ENCODE peak calls at places on chromosomes 4 and X, in seven cellular contexts. Z is vagina, V is pancreas, B is AG04449, S is transverse colon, M is lower leg skin, X is fibroblast of lung. H is an unnamed sample.

GRCh38 chr4:38681283-38682066 is 17.5 kb downstream of the KLF3 start:
- DNase-seq in Z (no peak), V (no peak), B (no peak), S (no peak), M (no peak), X (peak), H (no peak)

GRCh38 chrX:37888010-37888409 is 40.6 kb upstream of the DYNLT3 start:
- DNase-seq in Z (no peak), V (no peak), B (no peak), S (no peak), M (no peak), X (no peak), H (no peak)

GRCh38 chr4:105650190-105650589 is 58.3 kb downstream of the INTS12 start:
- DNase-seq in Z (no peak), V (no peak), B (no peak), S (no peak), M (no peak), X (no peak), H (no peak)

GRCh38 chrX:1207496-1208025 is 4.9 kb downstream of the CRLF2 start:
- DNase-seq in Z (no peak), V (no peak), B (no peak), S (no peak), M (peak), X (no peak), H (no peak)

GRCh38 chr4:158446106-158446505 is 75.6 kb upstream of the RXFP1 start:
- DNase-seq in Z (no peak), V (no peak), B (peak), S (no peak), M (no peak), X (peak), H (no peak)

GRCh38 chr4:81304871-81305270 is 89.8 kb upstream of the PRKG2 start:
- DNase-seq in Z (no peak), V (no peak), B (no peak), S (no peak), M (no peak), X (peak), H (no peak)

GRCh38 chr4:15420642-15421041 is 7.2 kb upstream of the C1QTNF7 start:
- DNase-seq in Z (no peak), V (no peak), B (no peak), S (no peak), M (no peak), X (peak), H (peak)

GRCh38 chr4:26803462-26803861 is 57.2 kb upstream of the STIM2 start:
- DNase-seq in Z (no peak), V (no peak), B (no peak), S (no peak), M (no peak), X (no peak), H (no peak)

GRCh38 chrX:56786889-56787733 is 58.1 kb downstream of the NBDY start:
- DNase-seq in Z (no peak), V (no peak), B (no peak), S (no peak), M (peak), X (no peak), H (no peak)

GRCh38 chr4:76752911-76753494 is 144.9 kb downstream of the SOWAHB start:
- DNase-seq in Z (no peak), V (no peak), B (peak), S (no peak), M (no peak), X (peak), H (peak)

GRCh38 chrX:96394566-96394965 is 290.1 kb upstream of the DIAPH2 start:
- DNase-seq in Z (no peak), V (no peak), B (no peak), S (no peak), M (no peak), X (no peak), H (no peak)

GRCh38 chr4:151117371-151117962 is 18.0 kb downstream of the RPS3A start:
- DNase-seq in Z (no peak), V (peak), B (peak), S (peak), M (no peak), X (peak), H (peak)

GRCh38 chrX:54530358-54530900 is 410 bp downstream of the GNL3L start:
- DNase-seq in Z (no peak), V (no peak), B (no peak), S (no peak), M (no peak), X (no peak), H (no peak)

GRCh38 chrX:137565921-137566745 is at the start of gene ZIC3:
- DNase-seq in Z (no peak), V (peak), B (no peak), S (peak), M (no peak), X (peak), H (peak)

GRCh38 chr4:76435689-76436176 is 704 bp downstream of the SHROOM3 start:
- DNase-seq in Z (no peak), V (no peak), B (no peak), S (no peak), M (no peak), X (no peak), H (no peak)

GRCh38 chrX:115387327-115387726 is 97.8 kb downstream of the LUZP4 start:
- DNase-seq in Z (no peak), V (no peak), B (no peak), S (no peak), M (no peak), X (no peak), H (no peak)

GRCh38 chrX:50081282-50081955 is 119.4 kb downstream of the AKAP4 start:
- DNase-seq in Z (no peak), V (no peak), B (no peak), S (peak), M (no peak), X (peak), H (no peak)
- TF ChIP-seq CTCF in Z (no peak), V (no peak), B (peak), S (no peak), M (no peak), X (peak), H (peak)

GRCh38 chr4:148425327-148426110 is 16.7 kb downstream of the NR3C2 start:
- DNase-seq in Z (no peak), V (no peak), B (no peak), S (no peak), M (no peak), X (no peak), H (no peak)
- TF ChIP-seq CTCF in Z (no peak), V (no peak), B (no peak), S (no peak), M (no peak), X (peak), H (peak)

DNA sequence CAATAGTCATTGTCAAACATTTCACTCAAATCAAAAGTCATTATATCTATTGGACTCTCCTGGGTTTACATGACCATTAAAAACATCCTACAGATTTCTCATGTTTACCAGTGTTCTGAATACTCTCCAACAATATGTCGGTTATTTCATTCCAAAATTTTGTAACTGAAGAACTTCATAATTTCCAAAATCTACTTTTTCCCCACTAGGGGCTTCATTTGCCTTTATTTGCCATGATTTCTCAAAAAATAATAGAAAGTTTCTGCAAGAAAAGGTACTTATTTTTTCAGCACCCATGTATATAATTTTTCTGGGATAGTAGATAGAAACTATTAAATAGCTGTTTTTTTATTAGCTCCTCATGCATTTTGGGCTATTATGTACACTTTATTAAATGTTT is 49.0 kb downstream of the PRDM5 start:
- DNase-seq in Z (no peak), V (no peak), B (no peak), S (no peak), M (no peak), X (peak), H (no peak)
- TF ChIP-seq CTCF in Z (no peak), V (no peak), B (no peak), S (no peak), M (no peak), X (peak), H (no peak)

GRCh38 chr4:25061602-25062001 is 30.9 kb upstream of the LGI2 start:
- DNase-seq in Z (no peak), V (no peak), B (no peak), S (no peak), M (no peak), X (no peak), H (no peak)

GRCh38 chr4:25060179-25060578 is 29.4 kb upstream of the LGI2 start:
- DNase-seq in Z (no peak), V (no peak), B (no peak), S (no peak), M (no peak), X (no peak), H (no peak)

GRCh38 chr4:25062098-25062497 is 31.4 kb upstream of the LGI2 start:
- DNase-seq in Z (no peak), V (no peak), B (no peak), S (no peak), M (no peak), X (no peak), H (no peak)

GRCh38 chr4:25058796-25059195 is 28.1 kb upstream of the LGI2 start:
- DNase-seq in Z (no peak), V (no peak), B (no peak), S (no peak), M (no peak), X (no peak), H (no peak)

GRCh38 chr4:25060586-25061340 is 30.0 kb upstream of the LGI2 start:
- DNase-seq in Z (no peak), V (no peak), B (no peak), S (no peak), M (no peak), X (peak), H (no peak)
- TF ChIP-seq CTCF in Z (no peak), V (no peak), B (no peak), S (no peak), M (no peak), X (no peak), H (no peak)

GRCh38 chr4:22876281-22876680 is 183.5 kb downstream of the GBA3 start:
- DNase-seq in Z (no peak), V (no peak), B (no peak), S (no peak), M (no peak), X (no peak), H (no peak)
- TF ChIP-seq CTCF in Z (no peak), V (no peak), B (no peak), S (no peak), M (no peak), X (no peak), H (no peak)

GRCh38 chrX:12149670-12150407 is 11.6 kb downstream of the FRMPD4 start:
- DNase-seq in Z (no peak), V (no peak), B (no peak), S (no peak), M (no peak), X (no peak), H (no peak)
- TF ChIP-seq CTCF in Z (no peak), V (no peak), B (no peak), S (no peak), M (no peak), X (no peak), H (no peak)

GRCh38 chr4:3668825-3669552 is 97.2 kb upstream of the ADRA2C start:
- DNase-seq in Z (no peak), V (no peak), B (no peak), S (no peak), M (no peak), X (no peak), H (no peak)
- TF ChIP-seq CTCF in Z (no peak), V (no peak), B (no peak), S (no peak), M (no peak), X (no peak), H (no peak)

DNA sequence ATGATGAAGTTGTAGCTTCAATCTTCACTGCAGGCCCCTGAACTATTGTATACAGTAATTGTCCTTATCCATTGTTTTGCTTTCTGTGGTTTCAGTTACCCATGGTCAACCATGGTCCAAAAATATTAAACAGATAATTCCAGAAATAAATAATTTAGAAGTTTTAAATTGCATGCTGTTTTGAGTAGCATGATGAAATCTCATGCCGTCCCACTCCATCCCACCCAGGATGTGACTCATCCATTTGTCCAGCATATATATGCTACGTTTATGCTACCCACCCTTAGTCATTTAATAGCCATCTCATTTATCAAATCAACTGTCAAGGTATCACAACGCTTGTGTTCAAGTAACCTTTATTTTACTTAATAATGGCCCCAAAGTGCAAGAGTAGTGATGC is 34.5 kb downstream of the IQCM start:
- DNase-seq in Z (no peak), V (no peak), B (no peak), S (no peak), M (no peak), X (peak), H (no peak)
- TF ChIP-seq CTCF in Z (no peak), V (no peak), B (no peak), S (no peak), M (no peak), X (no peak), H (no peak)

DNA sequence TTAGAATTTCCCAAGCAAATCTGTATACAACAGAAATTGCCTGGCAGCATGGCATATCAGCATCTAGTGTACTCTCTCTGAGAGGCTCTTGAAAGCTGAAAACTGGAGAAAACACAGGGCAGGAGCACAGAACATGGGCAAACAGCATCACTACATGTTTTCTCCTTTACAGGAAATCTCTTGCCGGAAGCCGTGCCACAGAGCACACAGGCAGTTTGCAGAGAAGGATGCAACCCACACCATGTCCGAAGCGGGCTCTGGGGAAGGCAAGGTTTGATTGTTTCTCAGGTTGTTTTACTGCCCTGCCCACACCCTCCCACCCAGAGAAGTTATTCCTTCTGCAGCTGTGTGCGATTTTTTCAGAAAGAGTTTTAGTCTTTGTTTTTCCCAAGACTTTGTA is 41.1 kb upstream of the FAM9C start:
- DNase-seq in Z (no peak), V (no peak), B (no peak), S (no peak), M (no peak), X (no peak), H (no peak)
- TF ChIP-seq CTCF in Z (no peak), V (no peak), B (no peak), S (no peak), M (no peak), X (no peak), H (no peak)

H was measured in kidney epithelial cell.